ENCODE peak calls at places on chromosomes 2 and 18, in four cellular contexts. C, H, K and D are unnamed samples.

GRCh38 chr2:99729104-99729503 is 239.3 kb upstream of the REV1 start:
- DNase-seq in H (no peak), K (no peak), C (no peak), D (no peak)

GRCh38 chr2:120134263-120134662 is 88.9 kb downstream of the TMEM185B start:
- DNase-seq in K (peak), C (peak), H (no peak), D (no peak)

GRCh38 chr2:228768818-228769217 is 502.3 kb downstream of the PID1 start:
- DNase-seq in C (no peak), H (no peak), K (no peak), D (no peak)

GRCh38 chr2:233449071-233449901 is 95.0 kb downstream of the DGKD start:
- DNase-seq in H (no peak), K (no peak), C (peak), D (peak)

GRCh38 chr2:236663267-236663666 is 93.6 kb downstream of the ACKR3 start:
- DNase-seq in H (no peak), C (no peak), K (no peak), D (no peak)

GRCh38 chr18:7317804-7318231 is 86.9 kb downstream of the LRRC30 start:
- DNase-seq in K (no peak), C (no peak), H (no peak), D (no peak)

GRCh38 chr2:236663671-236664101 is 94.1 kb downstream of the ACKR3 start:
- DNase-seq in H (no peak), K (no peak), C (no peak), D (no peak)

GRCh38 chr2:215320679-215321078 is 8.8 kb downstream of the ATIC start:
- DNase-seq in K (no peak), C (no peak), H (no peak), D (no peak)

GRCh38 chr18:23534276-23534675 is 31.0 kb downstream of the RMC1 start:
- DNase-seq in C (no peak), K (no peak), H (no peak), D (no peak)

GRCh38 chr2:63058742-63059433 is 8.3 kb downstream of the OTX1 start:
- DNase-seq in K (no peak), C (no peak), H (no peak), D (peak)

GRCh38 chr2:149650006-149650405 is 62.4 kb upstream of the MMADHC start:
- DNase-seq in C (no peak), H (no peak), K (no peak), D (no peak)

GRCh38 chr2:144454466-144455287 is 65.2 kb downstream of the ZEB2 start:
- DNase-seq in H (no peak), C (no peak), K (no peak), D (no peak)

GRCh38 chr2:227280895-227281294 is 44.2 kb upstream of the MFF start:
- DNase-seq in K (no peak), H (no peak), C (no peak), D (no peak)

GRCh38 chr2:221570321-221571107 is 1.6 kb downstream of the EPHA4 start:
- DNase-seq in H (no peak), K (no peak), C (no peak), D (peak)

GRCh38 chr2:127102464-127103242 is 4.3 kb downstream of the BIN1 start:
- DNase-seq in C (no peak), H (no peak), K (no peak), D (no peak)

GRCh38 chr2:234278556-234279286 is 218.2 kb downstream of the ARL4C start:
- DNase-seq in H (no peak), C (no peak), K (no peak), D (no peak)

GRCh38 chr2:26922638-26923466 is 47.6 kb upstream of the MAPRE3 start:
- DNase-seq in C (peak), K (peak), H (peak), D (no peak)

GRCh38 chr2:61952291-61952690 is 46.8 kb downstream of the COMMD1 start:
- DNase-seq in H (no peak), K (no peak), C (no peak), D (no peak)

GRCh38 chr2:73110622-73111299 is 2.0 kb downstream of the RAB11FIP5 start:
- DNase-seq in H (no peak), C (no peak), K (no peak), D (no peak)

GRCh38 chr2:1509271-1509995 is 96.2 kb downstream of the TPO start:
- DNase-seq in H (no peak), C (no peak), K (no peak), D (no peak)

GRCh38 chr2:163338270-163338669 is 397.5 kb downstream of the FIGN start:
- DNase-seq in K (no peak), H (no peak), C (no peak), D (no peak)

GRCh38 chr2:104768694-104769093 is 85.2 kb upstream of the POU3F3 start:
- DNase-seq in H (no peak), K (no peak), C (no peak), D (no peak)

GRCh38 chr18:76482267-76482666 is 12.8 kb downstream of the ZNF516 start:
- DNase-seq in K (no peak), C (no peak), H (no peak), D (no peak)

GRCh38 chr2:49702740-49703139 is 548.4 kb upstream of the FSHR start:
- DNase-seq in C (peak), K (peak), H (no peak), D (no peak)

GRCh38 chr2:194383404-194383803 is 1273.6 kb upstream of the SLC39A10 start:
- DNase-seq in C (peak), K (no peak), H (no peak), D (no peak)

GRCh38 chr2:86037795-86038192 is 67.9 kb downstream of the POLR1A start:
- DNase-seq in C (no peak), K (no peak), H (no peak), D (no peak)

GRCh38 chr2:88126772-88127637 is 857 bp downstream of the FABP1 start:
- DNase-seq in K (no peak), C (no peak), H (no peak), D (no peak)

DNA sequence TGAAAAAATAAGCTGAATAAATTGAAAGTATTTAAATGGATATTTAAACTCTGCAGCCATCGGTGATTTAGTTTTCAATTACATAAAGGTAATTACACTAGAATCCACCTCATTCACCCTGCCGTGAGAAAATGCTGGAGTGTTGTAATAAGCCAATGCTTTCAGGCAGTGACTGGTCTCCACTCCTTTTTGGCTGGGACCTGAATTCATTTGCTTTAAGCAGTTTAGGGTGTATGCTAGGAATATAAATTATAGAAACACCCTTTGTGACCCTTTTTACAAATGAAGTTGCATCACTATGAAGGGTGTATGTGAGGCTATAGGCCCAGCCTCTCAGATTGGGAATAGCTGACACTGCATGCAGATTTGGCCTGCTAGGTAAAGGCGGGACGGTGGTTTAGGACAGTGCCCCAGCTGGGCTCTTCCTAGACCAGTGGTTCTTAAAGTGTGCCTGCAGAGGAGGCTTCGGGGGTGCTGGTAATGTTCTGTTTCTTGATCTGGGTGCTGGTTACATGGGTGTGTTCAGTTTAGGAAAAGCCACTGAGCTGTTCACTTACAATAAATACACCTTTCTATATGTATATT is 50.9 kb upstream of the NFE2L2 start:
- DNase-seq in K (no peak), C (no peak), H (no peak), D (no peak)
- TF ChIP-seq PHF8 in K (no peak), C (no peak), H (no peak), D (no peak)

GRCh38 chr2:23312996-23313606 is 71.9 kb upstream of the KLHL29 start:
- DNase-seq in C (peak), H (peak), K (no peak), D (peak)
- TF ChIP-seq PHF8 in C (no peak), H (no peak), K (no peak), D (no peak)

GRCh38 chr2:71948781-71949536 is 198.7 kb downstream of the CYP26B1 start:
- DNase-seq in K (no peak), C (no peak), H (no peak), D (no peak)
- TF ChIP-seq PHF8 in K (no peak), C (no peak), H (no peak), D (no peak)

GRCh38 chr2:142742301-142743214 is 134.9 kb upstream of the KYNU start:
- DNase-seq in H (no peak), K (no peak), C (peak), D (no peak)

GRCh38 chr2:142750858-142751257 is 126.6 kb upstream of the KYNU start:
- DNase-seq in C (peak), H (no peak), K (peak), D (no peak)

GRCh38 chr2:142741764-142742269 is 135.6 kb upstream of the KYNU start:
- DNase-seq in H (no peak), K (no peak), C (no peak), D (no peak)

GRCh38 chr2:142748559-142749099 is 128.8 kb upstream of the KYNU start:
- DNase-seq in K (no peak), H (no peak), C (no peak), D (no peak)

GRCh38 chr2:142745691-142746090 is 131.8 kb upstream of the KYNU start:
- DNase-seq in K (peak), C (peak), H (no peak), D (no peak)
- TF ChIP-seq PHF8 in K (no peak), C (no peak), H (no peak), D (no peak)

GRCh38 chr2:96839875-96840850 is 3.7 kb downstream of the ANKRD23 start:
- DNase-seq in C (no peak), H (no peak), K (no peak), D (no peak)

GRCh38 chr2:96841707-96842495 is 1.9 kb downstream of the ANKRD23 start:
- DNase-seq in H (no peak), K (no peak), C (no peak), D (no peak)

GRCh38 chr2:96838345-96839287 is 5.2 kb downstream of the ANKRD23 start:
- DNase-seq in K (no peak), C (no peak), H (no peak), D (no peak)

GRCh38 chr2:96837575-96837974 is 6.2 kb downstream of the ANKRD23 start:
- DNase-seq in K (no peak), H (peak), C (no peak), D (no peak)

DNA sequence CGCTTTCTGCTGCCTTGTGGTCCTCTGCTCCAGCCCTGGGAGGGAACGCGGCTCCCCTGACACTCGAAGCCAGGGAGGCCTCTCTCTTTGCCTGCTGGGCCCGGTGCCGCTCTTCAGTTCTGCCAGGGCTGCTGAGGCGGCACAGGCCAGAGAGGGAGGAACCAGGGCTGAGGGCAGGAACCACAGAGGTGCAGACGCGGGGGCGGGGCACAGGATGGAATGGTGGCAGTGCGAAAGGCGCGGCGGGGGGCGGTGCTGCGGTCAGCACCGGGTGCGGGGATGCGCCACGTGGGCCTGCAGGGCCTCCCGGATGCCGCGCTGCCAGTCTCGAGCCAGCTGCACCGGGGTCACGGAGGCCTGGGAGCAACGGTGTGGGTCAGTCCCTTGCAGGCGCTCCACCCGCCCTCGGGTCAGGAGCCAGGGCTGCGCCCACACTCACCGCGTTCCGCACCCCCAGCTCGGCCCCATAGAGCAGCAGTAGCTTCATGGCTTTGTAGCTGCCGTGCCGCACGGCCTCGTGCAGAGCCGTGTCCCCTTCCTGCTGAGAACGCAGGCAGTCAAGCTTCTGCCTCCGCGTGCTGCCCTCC is 4.4 kb downstream of the ANKRD23 start:
- DNase-seq in K (no peak), C (no peak), H (no peak), D (no peak)
- TF ChIP-seq PHF8 in K (no peak), C (no peak), H (no peak), D (no peak)

DNA sequence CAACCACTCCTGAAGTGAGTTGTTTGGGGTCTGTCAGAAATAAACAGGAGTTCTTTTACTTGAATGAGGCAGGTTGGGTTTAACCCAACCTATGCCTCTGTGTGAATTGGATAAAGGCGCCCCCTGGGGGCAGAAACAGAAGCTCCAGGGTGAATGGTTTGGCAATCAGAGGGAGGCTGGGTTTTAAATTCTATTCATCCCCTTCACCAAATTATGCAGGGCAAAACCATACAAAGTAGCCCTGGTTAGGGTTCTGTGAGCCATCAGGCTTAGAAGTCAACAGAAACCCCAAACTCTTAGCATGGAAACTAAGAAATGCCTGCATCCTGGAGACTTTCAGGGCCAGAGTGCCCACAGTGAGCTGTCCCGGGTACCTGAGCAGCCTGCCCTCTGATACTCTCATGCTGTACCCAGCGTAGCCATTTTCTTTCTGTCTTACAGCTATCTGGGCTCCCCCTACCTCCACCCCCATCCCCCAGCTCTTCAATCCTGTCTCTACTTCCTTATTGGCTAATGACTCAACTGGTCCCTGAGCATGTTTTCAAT is 241.5 kb downstream of the ICOS start:
- DNase-seq in H (peak), C (peak), K (peak), D (peak)
- TF ChIP-seq PHF8 in H (no peak), C (no peak), K (no peak), D (no peak)

DNA sequence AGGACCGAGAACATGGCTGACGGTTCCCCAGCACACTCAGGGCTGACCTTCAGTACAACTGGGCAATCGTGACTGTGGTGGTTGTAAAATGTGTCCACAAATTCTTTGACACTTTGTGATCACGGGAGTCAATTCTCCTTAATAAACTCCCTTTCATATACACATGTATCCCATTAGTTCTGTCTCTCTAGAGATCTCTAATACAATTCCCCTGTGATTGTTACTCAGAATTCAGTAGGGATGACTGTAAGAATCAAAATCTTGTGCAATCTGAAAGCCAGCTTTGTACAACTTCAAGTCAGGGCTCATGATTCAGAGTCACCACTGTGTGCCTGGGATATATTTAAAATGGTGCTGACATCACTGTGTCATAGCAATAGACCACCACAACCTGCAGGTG is 89.5 kb upstream of the LMAN1 start:
- DNase-seq in H (no peak), C (no peak), K (no peak), D (no peak)
- TF ChIP-seq PHF8 in H (no peak), C (no peak), K (no peak), D (no peak)

GRCh38 chr2:65554765-65555561 is 122.6 kb upstream of the SPRED2 start:
- DNase-seq in H (no peak), C (no peak), K (no peak), D (no peak)
- TF ChIP-seq PHF8 in H (no peak), C (no peak), K (no peak), D (no peak)

GRCh38 chr2:190343500-190344274 is at the start of gene INPP1:
- DNase-seq in K (no peak), H (no peak), C (peak), D (peak)
- TF ChIP-seq PHF8 in K (peak), H (no peak), C (peak), D (peak)